ENCODE peak calls at places on chromosomes 7 and 10, in four cellular contexts. One of them, this sample, is unnamed.

GRCh38 chr7:77933394-77933793 is 134.8 kb downstream of the PHTF2 start:
- DNase-seq in H54: peak; percentile 23
- DNase-seq in NAMALWA: no peak
- DNase-seq in IMR-90: peak; percentile 60
- DNase-seq in this sample: no peak

GRCh38 chr10:25176421-25176968 is 1.7 kb downstream of the GPR158 start:
- DNase-seq in NAMALWA: no peak
- DNase-seq in IMR-90: no peak
- DNase-seq in H54: no peak
- DNase-seq in this sample: no peak

GRCh38 chr7:44068054-44068453 is 2.7 kb upstream of the PGAM2 start:
- DNase-seq in NAMALWA: no peak
- DNase-seq in IMR-90: peak; percentile 50
- DNase-seq in H54: no peak
- DNase-seq in this sample: no peak

GRCh38 chr7:141992688-141993087 is 3.0 kb upstream of the MGAM start:
- DNase-seq in IMR-90: no peak
- DNase-seq in NAMALWA: no peak
- DNase-seq in H54: no peak
- DNase-seq in this sample: no peak

GRCh38 chr10:121468726-121469125 is 129.5 kb downstream of the FGFR2 start:
- DNase-seq in IMR-90: no peak
- DNase-seq in NAMALWA: no peak
- DNase-seq in H54: no peak
- DNase-seq in this sample: no peak

GRCh38 chr7:134534633-134535032 is 7.3 kb downstream of the AKR1B10 start:
- DNase-seq in H54: no peak
- DNase-seq in IMR-90: no peak
- DNase-seq in NAMALWA: no peak
- DNase-seq in this sample: no peak

GRCh38 chr10:119595134-119595714 is 1.5 kb downstream of the TIAL1 start:
- DNase-seq in NAMALWA: no peak
- DNase-seq in H54: no peak
- DNase-seq in IMR-90: peak; percentile 56
- DNase-seq in this sample: peak; percentile 69

GRCh38 chr7:106265133-106265532 is 19.6 kb downstream of the NAMPT start:
- DNase-seq in H54: no peak
- DNase-seq in NAMALWA: no peak
- DNase-seq in IMR-90: no peak
- DNase-seq in this sample: no peak

This sample was measured in OCI-M1.